ENCODE peak calls at places on chromosome 21, in six cellular contexts. S is CD4-positive, CD25-positive, alpha-beta regulatory T cell; C is aorta; M is psoas muscle; L is left ventricle myocardium inferior; I is HCT116. A is an unnamed sample. For H3K4me1, the result is how much of the 10 kb centered on the place peaks cover.

GRCh38 chr21:43270800-43271261 is 102.0 kb downstream of the CRYAA start:
- DNase-seq in I (no peak), S (no peak), L (peak), M (peak), C (no peak), A (no peak)

GRCh38 chr21:25872271-25872670 is 137.5 kb downstream of the GABPA start:
- DNase-seq in I (no peak), S (no peak), C (no peak), L (no peak), M (no peak), A (no peak)

GRCh38 chr21:36456714-36457399 is 23.1 kb downstream of the CLDN14 start:
- DNase-seq in I (no peak), C (no peak), M (no peak), L (no peak), S (no peak), A (no peak)

GRCh38 chr21:27425172-27425571 is 458.3 kb upstream of the ADAMTS5 start:
- DNase-seq in L (no peak), C (no peak), S (no peak), I (no peak), M (no peak), A (no peak)

GRCh38 chr21:40433575-40433974 is 413.4 kb downstream of the DSCAM start:
- DNase-seq in S (no peak), C (no peak), L (no peak), I (no peak), M (no peak), A (no peak)

GRCh38 chr21:36699026-36699545 is at the start of gene SIM2:
- DNase-seq in C (no peak), M (no peak), I (peak), L (no peak), S (no peak), A (no peak)

GRCh38 chr21:25569084-25569483 is 38.2 kb downstream of the MRPL39 start:
- DNase-seq in M (no peak), C (no peak), S (no peak), L (no peak), I (no peak), A (no peak)

GRCh38 chr21:31673513-31673912 is 14.0 kb downstream of the SOD1 start:
- DNase-seq in M (no peak), C (no peak), I (no peak), S (no peak), L (no peak), A (no peak)

GRCh38 chr21:18340387-18340942 is 63.1 kb downstream of the TMPRSS15 start:
- DNase-seq in M (no peak), L (no peak), C (no peak), I (no peak), S (no peak), A (no peak)
- H3K4me3 ChIP-seq in M (no peak), L (no peak), C (no peak), I (no peak), S (no peak), A (no peak)

DNA sequence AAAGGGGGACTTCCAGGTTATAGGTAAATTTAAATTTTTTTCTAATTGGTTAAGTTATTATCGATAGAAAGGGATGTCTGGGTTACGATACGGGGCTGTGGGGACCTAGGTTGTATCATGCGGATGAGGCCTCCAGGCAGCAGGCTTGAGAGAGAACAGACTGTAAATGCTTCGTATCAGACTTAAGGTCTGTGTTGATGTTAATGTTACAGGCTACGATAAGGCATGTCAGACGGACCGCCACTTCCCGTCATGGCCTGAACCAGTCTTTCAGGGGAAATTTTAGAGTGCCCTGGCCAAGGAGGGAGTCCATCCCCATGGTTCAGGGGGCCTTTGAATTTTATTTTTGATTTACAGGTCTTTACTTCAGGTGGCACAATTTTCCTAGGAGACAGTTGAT is 16.7 kb downstream of the ABCG1 start:
- DNase-seq in C (no peak), M (no peak), I (no peak), S (peak), L (no peak), A (no peak)
- H3K4me1 ChIP-seq in C (under half), M (half or more), I (under half), S (half or more), L (half or more), A (half or more)

GRCh38 chr21:45241357-45241756 is 46.3 kb downstream of the POFUT2 start:
- DNase-seq in M (no peak), I (no peak), C (no peak), S (no peak), L (no peak), A (no peak)
- H3K4me3 ChIP-seq in M (no peak), I (no peak), C (no peak), S (no peak), L (no peak), A (no peak)

GRCh38 chr21:44871576-44872265 is 1.8 kb downstream of the PTTG1IP start:
- DNase-seq in I (no peak), S (no peak), C (peak), M (peak), L (no peak), A (no peak)

GRCh38 chr21:44872266-44872567 is 1.3 kb downstream of the PTTG1IP start:
- DNase-seq in M (no peak), I (no peak), C (no peak), L (no peak), S (no peak), A (no peak)

GRCh38 chr21:44872568-44873355 is 728 bp downstream of the PTTG1IP start:
- DNase-seq in L (peak), C (peak), M (peak), S (peak), I (no peak), A (no peak)

GRCh38 chr21:44869860-44870747 is 3.4 kb downstream of the PTTG1IP start:
- DNase-seq in I (peak), C (peak), L (no peak), S (peak), M (peak), A (peak)

DNA sequence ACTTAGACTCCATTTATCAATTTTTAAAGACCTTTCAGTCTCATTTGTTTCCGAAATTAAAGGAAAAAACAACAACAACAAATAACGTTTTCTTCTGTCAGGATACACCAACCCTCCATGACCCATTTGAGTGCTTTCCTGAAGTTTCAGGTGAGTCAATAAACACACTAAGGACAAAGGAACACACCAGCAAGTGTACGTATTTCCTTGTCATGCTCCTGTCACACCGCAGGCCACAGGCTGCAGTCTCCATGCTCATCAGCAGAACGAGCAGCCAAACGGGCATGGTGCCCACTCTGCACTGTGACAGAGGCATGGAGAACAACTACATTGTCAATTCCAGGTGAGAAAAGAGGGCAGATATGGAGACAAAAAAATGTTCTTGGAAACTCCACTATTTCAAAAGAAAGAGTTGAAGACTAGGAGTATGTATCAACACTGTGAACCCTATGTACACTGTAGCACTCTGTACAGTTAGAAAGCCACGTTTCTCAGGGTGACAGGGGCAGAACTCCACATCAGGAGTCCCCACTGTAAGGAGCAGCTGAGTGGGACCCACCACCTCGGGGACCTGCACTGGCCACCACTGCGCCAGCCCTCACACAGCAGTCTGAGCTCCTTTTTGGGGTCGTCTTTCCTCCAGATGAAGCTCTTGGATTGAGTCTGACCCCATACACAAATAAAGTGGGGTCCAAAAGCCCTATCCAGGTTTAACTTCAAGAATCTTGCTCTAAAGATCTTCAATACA is 2.6 kb downstream of the PTTG1IP start:
- DNase-seq in C (peak), S (no peak), I (peak), M (peak), L (peak), A (peak)
- H3K4me1 ChIP-seq in C (under half), S (half or more), I (half or more), M (half or more), L (half or more), A (half or more)

GRCh38 chr21:28883931-28884330 is 108.7 kb downstream of the LTN1 start:
- DNase-seq in M (no peak), I (no peak), S (no peak), L (no peak), C (no peak), A (no peak)
- H3K4me3 ChIP-seq in M (peak), I (peak), S (peak), L (peak), C (no peak), A (peak)

GRCh38 chr21:35048183-35048601 is 910 bp downstream of the RUNX1 start:
- DNase-seq in I (no peak), C (no peak), L (no peak), M (peak), S (peak), A (no peak)

GRCh38 chr21:35050348-35051286 is 1.5 kb upstream of the RUNX1 start:
- DNase-seq in L (no peak), C (no peak), I (no peak), S (peak), M (no peak), A (no peak)

GRCh38 chr21:35046880-35047229 is 2.2 kb downstream of the RUNX1 start:
- DNase-seq in C (no peak), M (peak), L (no peak), I (no peak), S (peak), A (no peak)

GRCh38 chr21:35051287-35051818 is 2.3 kb upstream of the RUNX1 start:
- DNase-seq in M (peak), I (peak), C (peak), S (peak), L (peak), A (peak)

GRCh38 chr21:35048706-35049617 is at the start of gene RUNX1:
- DNase-seq in I (no peak), S (peak), C (no peak), L (no peak), M (peak), A (peak)
- H3K4me1 ChIP-seq in I (half or more), S (half or more), C (under half), L (under half), M (under half), A (half or more)

GRCh38 chr21:37700641-37701202 is 215.5 kb downstream of the KCNJ6 start:
- DNase-seq in C (no peak), M (no peak), I (peak), S (peak), L (no peak), A (no peak)
- H3K4me3 ChIP-seq in C (no peak), M (no peak), I (no peak), S (no peak), L (no peak), A (no peak)